ENCODE peak calls at places on chromosomes 12 and 14, in six cellular contexts. M is kidney; F is mammary epithelial cell; A is heart left ventricle; J is psoas muscle; E is CD8-positive, alpha-beta T cell. D is an unnamed sample.

GRCh38 chr12:11661491-11662085 is 12.1 kb downstream of the ETV6 start:
- DNase-seq in F (peak), M (no peak), E (no peak), J (no peak), A (no peak), D (no peak)

GRCh38 chr12:46506961-46507360 is 134.4 kb upstream of the SLC38A2 start:
- DNase-seq in F (no peak), E (no peak), A (no peak), J (no peak), M (no peak), D (no peak)

GRCh38 chr12:116718578-116719454 is 19.1 kb downstream of the SPRING1 start:
- DNase-seq in E (no peak), J (no peak), M (no peak), F (no peak), A (no peak), D (peak)

GRCh38 chr12:78359530-78359929 is 505.0 kb upstream of the SYT1 start:
- DNase-seq in E (no peak), J (no peak), M (no peak), A (no peak), F (no peak), D (peak)

GRCh38 chr14:65044596-65044959 is 57.7 kb downstream of the MAX start:
- DNase-seq in M (no peak), J (no peak), A (no peak), E (no peak), F (no peak), D (no peak)

GRCh38 chr14:103104654-103105511 is 10.4 kb downstream of the EXOC3L4 start:
- DNase-seq in A (peak), F (peak), M (peak), E (peak), J (peak), D (peak)

GRCh38 chr12:122871851-122872785 is 23.8 kb downstream of the VPS37B start:
- DNase-seq in F (peak), M (peak), J (no peak), A (peak), E (no peak), D (peak)

GRCh38 chr12:90287585-90287984 is 578.9 kb upstream of the ATP2B1 start:
- DNase-seq in J (no peak), M (no peak), A (no peak), F (no peak), E (no peak), D (peak)

GRCh38 chr14:24665440-24665991 is 31.5 kb upstream of the GZMB start:
- DNase-seq in J (no peak), M (no peak), A (no peak), E (no peak), F (peak), D (no peak)

GRCh38 chr12:23536293-23536692 is 413.2 kb downstream of the SOX5 start:
- DNase-seq in E (no peak), F (no peak), M (no peak), A (no peak), J (no peak), D (no peak)

GRCh38 chr12:6608592-6609311 is 1.6 kb upstream of the CHD4 start:
- DNase-seq in F (no peak), M (peak), E (no peak), J (peak), A (no peak), D (peak)

GRCh38 chr12:72612171-72612570 is 340.0 kb downstream of the TRHDE start:
- DNase-seq in F (no peak), A (no peak), M (no peak), E (no peak), J (no peak), D (no peak)

GRCh38 chr12:118332511-118332910 is 40.2 kb downstream of the TAOK3 start:
- DNase-seq in E (no peak), F (no peak), M (no peak), A (no peak), J (no peak), D (peak)

GRCh38 chr12:62194031-62194430 is 66.2 kb upstream of the USP15 start:
- DNase-seq in F (no peak), A (no peak), J (no peak), M (no peak), E (no peak), D (no peak)

GRCh38 chr12:11496157-11496851 is 100.9 kb upstream of the PRB2 start:
- DNase-seq in A (no peak), F (no peak), J (no peak), E (no peak), M (no peak), D (no peak)

GRCh38 chr12:108205864-108206263 is 76.8 kb downstream of the WSCD2 start:
- DNase-seq in F (no peak), E (no peak), A (no peak), J (no peak), M (no peak), D (no peak)

GRCh38 chr14:85252011-85252410 is 277.9 kb upstream of the FLRT2 start:
- DNase-seq in E (no peak), J (no peak), M (no peak), A (no peak), F (peak), D (peak)

GRCh38 chr12:93514853-93515252 is 47.5 kb downstream of the MRPL42 start:
- DNase-seq in A (no peak), E (no peak), F (peak), J (no peak), M (no peak), D (peak)

GRCh38 chr14:65927871-65928270 is 515.3 kb downstream of the FUT8 start:
- DNase-seq in J (no peak), A (no peak), M (no peak), F (no peak), E (peak), D (no peak)

GRCh38 chr12:48972213-48973021 is 882 bp upstream of the WNT10B start:
- DNase-seq in M (no peak), J (no peak), E (no peak), F (peak), A (no peak), D (no peak)

GRCh38 chr12:85711735-85712390 is 124.3 kb downstream of the RASSF9 start:
- DNase-seq in M (peak), A (peak), J (peak), F (no peak), E (no peak), D (peak)

GRCh38 chr12:73984552-73984951 is 553.1 kb upstream of the ATXN7L3B start:
- DNase-seq in F (no peak), J (no peak), A (no peak), M (no peak), E (no peak), D (no peak)

GRCh38 chr12:11584213-11584855 is 65.1 kb upstream of the ETV6 start:
- DNase-seq in A (no peak), F (no peak), M (no peak), E (no peak), J (no peak), D (peak)

GRCh38 chr14:29627141-29627540 is 300.5 kb downstream of the PRKD1 start:
- DNase-seq in E (no peak), A (no peak), F (peak), M (no peak), J (no peak), D (peak)

GRCh38 chr14:68520637-68521556 is 272.0 kb downstream of the ZFP36L1 start:
- DNase-seq in E (no peak), M (peak), A (no peak), F (peak), J (no peak), D (no peak)

GRCh38 chr14:75238728-75239455 is 39.7 kb upstream of the FOS start:
- DNase-seq in E (no peak), M (peak), A (peak), J (no peak), F (no peak), D (no peak)

GRCh38 chr12:109609256-109609821 is 35.7 kb downstream of the MVK start:
- DNase-seq in E (no peak), F (no peak), A (no peak), J (no peak), M (no peak), D (no peak)
- TF ChIP-seq CTCF in E (no peak), F (no peak), A (no peak), J (no peak), M (no peak), D (no peak)

DNA sequence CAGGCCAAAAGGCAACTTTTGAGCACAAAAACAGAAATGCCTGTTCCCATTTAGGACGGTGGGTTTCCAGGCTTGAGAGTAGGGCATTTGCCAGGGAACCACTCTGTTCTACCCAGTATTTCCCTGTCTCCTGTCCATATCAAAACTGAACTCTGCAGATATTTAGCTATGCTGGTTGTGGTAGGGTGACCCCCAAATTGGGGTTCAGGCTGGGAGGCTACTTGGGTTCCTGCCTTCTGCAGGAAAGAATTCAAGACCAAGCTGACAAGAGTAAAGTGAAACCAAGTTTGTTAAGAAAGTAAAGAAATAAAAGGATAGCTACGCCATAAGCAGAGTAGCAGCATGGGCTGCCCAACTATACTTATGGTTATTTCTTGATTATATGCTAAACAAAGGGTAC is 3.6 kb upstream of the BLTP3B start:
- DNase-seq in E (no peak), A (no peak), F (no peak), M (no peak), J (no peak), D (no peak)
- H3K4me3 ChIP-seq in E (no peak), A (no peak), F (no peak), M (no peak), J (no peak), D (no peak)

GRCh38 chr14:73662439-73663056 is 17.8 kb downstream of the DNAL1 start:
- DNase-seq in M (no peak), A (no peak), J (peak), E (no peak), F (peak), D (peak)
- TF ChIP-seq CTCF in M (no peak), A (no peak), J (peak), E (no peak), F (peak), D (peak)

GRCh38 chr12:89245090-89245489 is 107.2 kb downstream of the DUSP6 start:
- DNase-seq in F (no peak), A (no peak), J (no peak), E (no peak), M (no peak), D (no peak)
- H3K4me3 ChIP-seq in F (no peak), A (no peak), J (no peak), E (peak), M (no peak), D (no peak)

GRCh38 chr12:87274594-87275245 is 754.5 kb downstream of the C12orf50 start:
- DNase-seq in J (no peak), A (no peak), M (no peak), F (peak), E (no peak), D (peak)
- TF ChIP-seq CTCF in J (no peak), A (peak), M (peak), F (peak), E (no peak), D (peak)

DNA sequence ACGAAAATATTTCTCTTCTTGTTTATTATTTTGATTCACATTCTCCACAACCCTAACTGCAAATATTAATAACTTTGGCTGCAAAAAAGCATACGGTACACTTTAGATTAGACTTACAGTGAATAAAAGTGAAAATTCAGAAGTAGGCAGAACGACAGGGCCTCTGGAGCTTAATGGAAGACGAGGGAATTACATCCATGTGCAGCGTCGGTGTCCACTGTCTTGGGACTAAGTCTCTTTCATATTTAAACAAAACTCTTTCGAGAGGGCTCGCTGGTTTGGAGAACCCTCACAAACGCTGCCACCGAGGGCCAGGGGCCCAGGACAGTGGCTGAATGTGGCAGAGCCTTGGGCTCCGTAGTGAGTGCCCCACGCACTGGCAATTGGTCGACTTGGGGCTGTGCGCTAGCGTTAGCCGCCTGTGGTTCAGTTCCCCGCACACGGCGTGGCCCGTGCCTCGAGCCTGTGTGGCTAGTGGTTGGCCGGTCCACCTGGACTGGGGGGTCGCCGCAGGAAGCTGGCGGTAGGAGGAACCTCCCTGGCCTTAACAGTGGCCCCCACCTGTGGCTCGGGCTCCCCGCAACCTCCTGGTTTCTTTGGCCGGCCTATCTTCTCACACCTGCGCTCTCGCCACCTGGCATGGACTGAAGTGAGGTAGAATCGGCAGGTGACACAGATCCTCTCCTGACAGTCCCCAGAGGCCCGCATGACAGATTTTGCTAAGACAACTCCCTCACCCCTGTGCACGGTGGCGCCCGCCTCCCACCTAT is 739 bp upstream of the PAX9 start:
- DNase-seq in A (no peak), M (peak), E (no peak), J (peak), F (no peak), D (no peak)
- H3K4me3 ChIP-seq in A (no peak), M (no peak), E (no peak), J (peak), F (peak), D (no peak)

D was measured in fibroblast of mammary gland.